ENCODE peak calls at places on chromosomes 1 and 21, in five cellular contexts. L is Panc1, S is A549, I is HCT116, O is HL-60. Y is an unnamed sample.

GRCh38 chr1:100240013-100240412 is 9.6 kb downstream of the DBT start:
- DNase-seq in I (no peak), S (no peak), L (no peak), O (no peak), Y (no peak)

GRCh38 chr1:27602510-27603319 is 1.2 kb downstream of the AHDC1 start:
- DNase-seq in S (no peak), L (no peak), I (no peak), O (no peak), Y (peak)

GRCh38 chr1:238476881-238477280 is 586.2 kb upstream of the ZP4 start:
- DNase-seq in S (no peak), O (no peak), L (no peak), I (no peak), Y (no peak)

GRCh38 chr1:172266528-172267174 is 153.8 kb upstream of the C1orf105 start:
- DNase-seq in S (no peak), O (no peak), I (no peak), L (no peak), Y (no peak)

GRCh38 chr1:89989791-89990190 is 5.1 kb upstream of the ZNF326 start:
- DNase-seq in O (no peak), S (no peak), I (no peak), L (no peak), Y (peak)

GRCh38 chr1:159781992-159782391 is 1.2 kb downstream of the DUSP23 start:
- DNase-seq in L (no peak), S (no peak), I (no peak), O (no peak), Y (no peak)

GRCh38 chr1:186511761-186512637 is 51.1 kb upstream of the PDC start:
- DNase-seq in S (peak), L (no peak), I (no peak), O (no peak), Y (peak)

GRCh38 chr1:41515778-41516167 is 31.3 kb upstream of the EDN2 start:
- DNase-seq in S (no peak), O (no peak), L (no peak), I (no peak), Y (no peak)

GRCh38 chr1:228226141-228226874 is 18.5 kb downstream of the OBSCN start:
- DNase-seq in I (no peak), O (no peak), L (no peak), S (no peak), Y (no peak)

GRCh38 chr1:171251741-171252300 is 3.5 kb downstream of the FMO1 start:
- DNase-seq in S (peak), O (no peak), L (no peak), I (no peak), Y (peak)

GRCh38 chr21:46215436-46216131 is 13.0 kb downstream of the LSS start:
- DNase-seq in L (no peak), S (no peak), O (no peak), I (no peak), Y (no peak)

GRCh38 chr1:54474500-54475235 is 68.5 kb upstream of the SSBP3 start:
- DNase-seq in I (no peak), S (no peak), L (no peak), O (no peak), Y (peak)

GRCh38 chr1:161304927-161305871 is 4.6 kb downstream of the MPZ start:
- DNase-seq in L (no peak), S (no peak), O (no peak), I (no peak), Y (peak)

GRCh38 chr1:238690415-238690814 is 696.0 kb upstream of the CHRM3 start:
- DNase-seq in I (no peak), S (peak), L (no peak), O (no peak), Y (no peak)

GRCh38 chr21:41361786-41362604 is at the start of gene MX2:
- DNase-seq in O (peak), L (no peak), I (no peak), S (no peak), Y (no peak)

GRCh38 chr1:110687244-110687643 is 12.5 kb upstream of the KCNA3 start:
- DNase-seq in O (no peak), I (no peak), L (no peak), S (no peak), Y (no peak)

GRCh38 chr1:18932387-18932786 is 24.1 kb downstream of the IFFO2 start:
- DNase-seq in I (no peak), L (no peak), O (no peak), S (no peak), Y (no peak)

GRCh38 chr1:19620786-19621185 is 23.3 kb upstream of the NBL1 start:
- DNase-seq in L (no peak), S (no peak), O (no peak), I (no peak), Y (no peak)

GRCh38 chr1:66760506-66760905 is 8.2 kb downstream of the DYNLT5 start:
- DNase-seq in I (no peak), S (no peak), L (no peak), O (no peak), Y (no peak)

GRCh38 chr1:71080178-71080781 is 555 bp downstream of the ZRANB2 start:
- DNase-seq in O (no peak), I (no peak), L (no peak), S (peak), Y (peak)

GRCh38 chr1:151837197-151837596 is 2.4 kb downstream of the C2CD4D start:
- DNase-seq in S (no peak), O (no peak), I (no peak), L (no peak), Y (no peak)

GRCh38 chr1:53732912-53733317 is 6.0 kb downstream of the GLIS1 start:
- DNase-seq in S (no peak), I (no peak), O (no peak), L (no peak), Y (no peak)

GRCh38 chr1:212235848-212236247 is 49.4 kb upstream of the PPP2R5A start:
- DNase-seq in S (no peak), I (no peak), O (no peak), L (no peak), Y (no peak)

GRCh38 chr21:41111681-41112080 is 56.3 kb upstream of the BACE2 start:
- DNase-seq in O (no peak), S (no peak), I (no peak), L (no peak), Y (no peak)

GRCh38 chr1:12083766-12084165 is 20.7 kb downstream of the TNFRSF8 start:
- DNase-seq in I (no peak), O (no peak), S (no peak), L (no peak), Y (no peak)

GRCh38 chr1:93056214-93056613 is 22.9 kb upstream of the MTF2 start:
- DNase-seq in O (no peak), L (no peak), I (no peak), S (no peak), Y (peak)

GRCh38 chr1:236767276-236767675 is 27.8 kb upstream of the MTR start:
- DNase-seq in O (no peak), S (no peak), I (no peak), L (no peak), Y (no peak)

GRCh38 chr1:179883739-179884138 is 1.7 kb downstream of the TOR1AIP1 start:
- DNase-seq in S (no peak), I (no peak), L (no peak), O (no peak), Y (peak)

GRCh38 chr1:36380003-36380631 is 5.6 kb downstream of the STK40 start:
- DNase-seq in O (no peak), I (no peak), L (no peak), S (no peak), Y (peak)

GRCh38 chr1:23742670-23743286 is 493 bp upstream of the ELOA start:
- DNase-seq in S (peak), I (no peak), O (no peak), L (no peak), Y (peak)

GRCh38 chr1:212188599-212189351 is 96.4 kb upstream of the PPP2R5A start:
- DNase-seq in O (no peak), L (no peak), I (no peak), S (no peak), Y (no peak)

GRCh38 chr1:51575406-51576084 is 41.3 kb upstream of the OSBPL9 start:
- DNase-seq in S (no peak), O (no peak), I (no peak), L (no peak), Y (no peak)

GRCh38 chr21:17780539-17780938 is 38.6 kb downstream of the C21orf91 start:
- DNase-seq in L (no peak), I (no peak), O (no peak), S (no peak), Y (no peak)

GRCh38 chr21:44726803-44727202 is 15.4 kb upstream of the TSPEAR start:
- DNase-seq in O (no peak), L (no peak), S (no peak), I (no peak), Y (no peak)

GRCh38 chr1:168875819-168876218 is 146.8 kb upstream of the DPT start:
- DNase-seq in S (no peak), O (no peak), L (no peak), I (no peak), Y (no peak)

GRCh38 chr1:82932207-82932606 is 1066.7 kb downstream of the TTLL7 start:
- DNase-seq in O (no peak), L (no peak), S (no peak), I (no peak), Y (no peak)

GRCh38 chr1:173195596-173196088 is 11.5 kb downstream of the TNFSF4 start:
- DNase-seq in I (no peak), L (no peak), S (no peak), O (no peak), Y (no peak)

GRCh38 chr1:24360681-24361080 is 41.5 kb downstream of the GRHL3 start:
- DNase-seq in S (no peak), L (no peak), I (no peak), O (no peak), Y (no peak)

GRCh38 chr1:15959847-15960446 is 16.0 kb downstream of the ZBTB17 start:
- DNase-seq in S (no peak), I (no peak), O (no peak), L (no peak), Y (no peak)

GRCh38 chr21:16211339-16212303 is 481.8 kb downstream of the USP25 start:
- DNase-seq in S (no peak), I (no peak), L (no peak), O (no peak), Y (no peak)

DNA sequence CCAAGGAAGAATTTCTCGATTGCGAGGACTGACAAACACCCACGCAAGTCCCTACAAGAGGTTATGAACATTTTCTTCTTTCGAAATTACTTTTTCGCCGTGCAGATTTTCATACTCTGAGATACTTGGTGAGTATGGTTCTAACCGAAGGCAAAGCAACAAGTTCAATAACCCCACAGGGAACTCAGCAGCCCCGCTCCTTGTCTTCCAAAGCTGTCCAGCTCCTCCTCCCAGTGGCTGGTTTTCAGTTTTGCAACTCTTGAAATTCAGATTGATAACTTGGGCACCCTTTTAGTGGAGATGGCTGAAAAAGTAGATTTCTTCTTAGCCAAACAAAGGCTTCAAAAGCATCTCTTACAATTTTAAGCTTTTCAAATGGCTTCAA is 154.4 kb downstream of the SETD4 start:
- DNase-seq in O (no peak), I (no peak), L (no peak), S (no peak), Y (no peak)
- TF ChIP-seq CTCF in O (no peak), I (no peak), L (no peak), S (no peak), Y (no peak)

GRCh38 chr21:42754270-42754933 is 101.0 kb downstream of the PDE9A start:
- DNase-seq in L (no peak), I (no peak), S (no peak), O (no peak), Y (no peak)
- TF ChIP-seq REST in L (no peak), I (no peak), S (no peak), O (no peak), Y (no peak)

GRCh38 chr1:70034403-70034802 is 171.0 kb downstream of the LRRC40 start:
- DNase-seq in I (peak), L (no peak), S (peak), O (no peak), Y (peak)
- TF ChIP-seq CTCF in I (peak), L (peak), S (no peak), O (no peak), Y (peak)

GRCh38 chr1:965526-966134 is 652 bp upstream of the PLEKHN1 start:
- DNase-seq in L (no peak), I (no peak), O (no peak), S (no peak), Y (no peak)

GRCh38 chr1:966135-966602 is at the start of gene PLEKHN1:
- DNase-seq in I (no peak), O (no peak), L (no peak), S (peak), Y (peak)

GRCh38 chr1:967466-968343 is 1.4 kb downstream of the PLEKHN1 start:
- DNase-seq in L (no peak), I (no peak), S (no peak), O (no peak), Y (no peak)

GRCh38 chr1:964691-965525 is 1.4 kb upstream of the PLEKHN1 start:
- DNase-seq in S (no peak), O (no peak), L (no peak), I (no peak), Y (no peak)

DNA sequence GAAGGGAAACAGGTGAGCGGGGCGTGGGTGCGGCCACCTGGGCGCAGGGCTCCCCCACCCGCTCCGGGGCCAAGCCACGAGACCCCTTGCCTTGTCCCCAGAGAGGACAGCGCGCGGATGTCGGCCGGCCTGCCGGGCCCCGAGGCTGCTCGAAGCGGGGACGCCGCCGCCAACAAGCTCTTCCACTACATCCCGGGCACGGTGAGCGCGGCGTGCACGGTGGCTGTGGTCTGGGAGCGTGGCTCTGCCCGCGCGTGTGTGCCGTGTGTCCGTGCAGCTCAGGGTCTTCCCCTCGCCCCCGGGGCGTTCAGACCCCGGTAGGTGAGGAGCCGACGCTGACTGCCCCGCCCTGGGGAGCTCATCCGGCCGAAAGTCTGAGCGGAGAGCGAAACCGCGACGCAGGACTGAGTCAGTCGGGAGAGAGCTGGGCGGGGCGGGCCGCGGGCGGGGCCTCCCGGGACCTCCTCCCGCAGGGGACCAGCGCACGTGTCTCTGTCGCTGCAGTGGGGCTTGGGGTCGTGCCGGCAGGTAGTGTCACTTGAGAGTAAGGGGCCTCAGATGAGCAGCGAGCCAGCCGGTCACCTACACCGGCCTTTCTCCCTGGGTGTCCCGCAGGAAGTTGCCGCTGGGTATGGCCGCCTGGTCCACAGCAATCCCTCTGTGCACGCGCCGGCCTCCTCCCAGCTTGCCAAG is 467 bp downstream of the PLEKHN1 start:
- DNase-seq in O (no peak), L (no peak), I (no peak), S (peak), Y (peak)
- TF ChIP-seq REST in O (no peak), L (peak), I (no peak), S (no peak), Y (no peak)

GRCh38 chr1:43541721-43542401 is 11.2 kb downstream of the PTPRF start:
- DNase-seq in L (no peak), I (no peak), O (no peak), S (no peak), Y (no peak)
- TF ChIP-seq CTCF in L (no peak), I (no peak), O (no peak), S (no peak), Y (no peak)